ENCODE peak calls at places on chromosomes 5 and 9, in five cellular contexts. One of them, this sample, is unnamed.

GRCh38 chr9:99050292-99050911 is 54.5 kb upstream of the TGFBR1 start:
- DNase-seq in CD8-positive, alpha-beta T cell: no peak
- DNase-seq in heart left ventricle: no peak
- DNase-seq in mucosa of descending colon: no peak
- DNase-seq in pancreas: no peak
- DNase-seq in this sample: no peak

GRCh38 chr5:108003178-108003577 is 332.4 kb upstream of the EFNA5 start:
- DNase-seq in pancreas: no peak
- DNase-seq in heart left ventricle: no peak
- DNase-seq in CD8-positive, alpha-beta T cell: no peak
- DNase-seq in mucosa of descending colon: peak
- DNase-seq in this sample: no peak

GRCh38 chr9:110064721-110065252 is 143.2 kb downstream of the C9orf152 start:
- DNase-seq in pancreas: no peak
- DNase-seq in mucosa of descending colon: no peak
- DNase-seq in CD8-positive, alpha-beta T cell: no peak
- DNase-seq in heart left ventricle: no peak
- DNase-seq in this sample: peak

GRCh38 chr5:140107312-140108092 is 6.4 kb upstream of the PURA start:
- DNase-seq in pancreas: peak
- DNase-seq in CD8-positive, alpha-beta T cell: peak
- DNase-seq in heart left ventricle: peak
- DNase-seq in mucosa of descending colon: peak
- DNase-seq in this sample: peak

GRCh38 chr9:104780796-104781395 is 17.0 kb downstream of the NIPSNAP3B start:
- DNase-seq in CD8-positive, alpha-beta T cell: no peak
- DNase-seq in heart left ventricle: no peak
- DNase-seq in mucosa of descending colon: no peak
- DNase-seq in pancreas: no peak
- DNase-seq in this sample: no peak

GRCh38 chr5:143261748-143262392 is 141.6 kb downstream of the NR3C1 start:
- DNase-seq in pancreas: no peak
- DNase-seq in CD8-positive, alpha-beta T cell: no peak
- DNase-seq in mucosa of descending colon: no peak
- DNase-seq in heart left ventricle: no peak
- DNase-seq in this sample: no peak

GRCh38 chr9:77512876-77513275 is 135.2 kb downstream of the GNA14 start:
- DNase-seq in mucosa of descending colon: no peak
- DNase-seq in CD8-positive, alpha-beta T cell: no peak
- DNase-seq in pancreas: no peak
- DNase-seq in heart left ventricle: no peak
- DNase-seq in this sample: peak

GRCh38 chr9:116193636-116194035 is 40.0 kb downstream of the PAPPA start:
- DNase-seq in pancreas: no peak
- DNase-seq in CD8-positive, alpha-beta T cell: no peak
- DNase-seq in mucosa of descending colon: no peak
- DNase-seq in heart left ventricle: no peak
- DNase-seq in this sample: no peak

GRCh38 chr5:117379521-117379920 is 804.9 kb upstream of the SEMA6A start:
- DNase-seq in mucosa of descending colon: no peak
- DNase-seq in heart left ventricle: no peak
- DNase-seq in CD8-positive, alpha-beta T cell: no peak
- DNase-seq in pancreas: no peak
- DNase-seq in this sample: no peak

GRCh38 chr9:114539718-114540410 is 34.6 kb upstream of the WHRN start:
- DNase-seq in pancreas: no peak
- DNase-seq in mucosa of descending colon: peak
- DNase-seq in heart left ventricle: no peak
- DNase-seq in CD8-positive, alpha-beta T cell: no peak
- DNase-seq in this sample: no peak

GRCh38 chr9:114532561-114533237 is 27.4 kb upstream of the WHRN start:
- DNase-seq in heart left ventricle: no peak
- DNase-seq in pancreas: no peak
- DNase-seq in CD8-positive, alpha-beta T cell: no peak
- DNase-seq in mucosa of descending colon: no peak
- DNase-seq in this sample: no peak

DNA sequence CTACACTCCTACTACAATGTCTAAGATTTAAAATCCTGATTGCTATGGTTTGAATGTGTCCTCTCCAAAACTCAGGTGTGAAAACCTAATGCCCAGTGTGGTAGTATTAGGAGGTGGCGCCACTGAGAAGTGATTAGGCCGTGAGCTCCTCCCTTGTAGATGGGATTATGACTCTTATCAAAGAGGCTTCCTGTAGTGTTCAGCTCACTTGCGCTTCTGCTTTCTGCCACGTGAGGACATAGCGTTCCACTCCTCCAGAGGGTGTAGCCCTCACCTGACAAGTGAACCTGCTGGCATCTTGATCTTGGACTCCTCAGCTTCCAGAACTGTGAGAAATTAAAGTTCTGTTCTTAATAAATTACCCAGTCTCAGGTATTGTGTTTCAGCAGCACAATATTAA is 33.0 kb upstream of the WHRN start:
- DNase-seq in heart left ventricle: no peak
- DNase-seq in CD8-positive, alpha-beta T cell: peak
- DNase-seq in pancreas: no peak
- DNase-seq in mucosa of descending colon: peak
- DNase-seq in this sample: no peak
- TF ChIP-seq CTCF in heart left ventricle: no peak
- TF ChIP-seq CTCF in CD8-positive, alpha-beta T cell: no peak
- TF ChIP-seq CTCF in pancreas: no peak
- TF ChIP-seq CTCF in mucosa of descending colon: peak
- TF ChIP-seq CTCF in this sample: no peak

GRCh38 chr9:113521693-113522260 is 58.2 kb downstream of the RGS3 start:
- DNase-seq in pancreas: no peak
- DNase-seq in mucosa of descending colon: no peak
- DNase-seq in heart left ventricle: no peak
- DNase-seq in CD8-positive, alpha-beta T cell: no peak
- DNase-seq in this sample: no peak
- H3K4me3 ChIP-seq in pancreas: no peak
- H3K4me3 ChIP-seq in mucosa of descending colon: no peak
- H3K4me3 ChIP-seq in heart left ventricle: no peak
- H3K4me3 ChIP-seq in CD8-positive, alpha-beta T cell: no peak
- H3K4me3 ChIP-seq in this sample: peak

DNA sequence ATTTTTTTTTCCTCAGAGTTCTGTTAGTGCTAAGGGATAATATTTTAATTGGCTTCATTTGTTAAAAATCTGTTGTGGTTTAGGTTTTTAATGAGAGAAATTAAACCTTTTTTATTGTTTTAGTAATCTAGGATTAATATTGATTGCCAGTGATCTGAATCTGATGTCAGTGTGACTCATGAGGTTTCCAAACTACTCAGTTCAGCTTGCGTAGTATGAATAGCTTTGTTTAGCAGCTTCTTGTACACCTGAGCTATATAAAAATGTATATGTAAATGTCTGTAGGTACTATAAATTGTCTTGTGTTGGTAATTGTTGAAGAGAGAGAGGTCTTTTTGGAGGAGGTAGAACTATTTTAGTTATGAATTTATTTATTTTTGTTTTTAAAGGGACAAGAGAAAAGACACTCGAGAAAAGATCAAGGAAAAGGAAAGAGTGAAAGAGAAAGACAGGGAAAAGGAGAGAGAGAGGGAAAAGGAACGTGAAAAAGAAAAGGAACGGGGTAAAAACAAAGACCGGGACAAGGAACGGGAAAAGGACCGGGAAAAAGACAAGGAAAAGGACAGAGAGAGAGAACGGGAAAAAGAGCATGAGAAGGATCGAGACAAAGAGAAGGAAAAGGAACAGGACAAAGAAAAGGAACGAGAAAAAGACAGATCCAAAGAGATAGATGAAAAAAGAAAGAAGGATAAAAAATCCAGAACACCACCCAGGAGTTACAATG is 26.3 kb downstream of the SREK1 start:
- DNase-seq in heart left ventricle: no peak
- DNase-seq in mucosa of descending colon: no peak
- DNase-seq in pancreas: no peak
- DNase-seq in CD8-positive, alpha-beta T cell: no peak
- DNase-seq in this sample: no peak
- TF ChIP-seq CTCF in heart left ventricle: no peak
- TF ChIP-seq CTCF in mucosa of descending colon: no peak
- TF ChIP-seq CTCF in pancreas: no peak
- TF ChIP-seq CTCF in CD8-positive, alpha-beta T cell: no peak
- TF ChIP-seq CTCF in this sample: no peak

GRCh38 chr9:134364391-134365114 is 38.3 kb downstream of the RXRA start:
- DNase-seq in CD8-positive, alpha-beta T cell: no peak
- DNase-seq in mucosa of descending colon: no peak
- DNase-seq in heart left ventricle: no peak
- DNase-seq in pancreas: no peak
- DNase-seq in this sample: no peak
- H3K4me3 ChIP-seq in CD8-positive, alpha-beta T cell: no peak
- H3K4me3 ChIP-seq in mucosa of descending colon: no peak
- H3K4me3 ChIP-seq in heart left ventricle: no peak
- H3K4me3 ChIP-seq in pancreas: no peak
- H3K4me3 ChIP-seq in this sample: no peak

GRCh38 chr9:20697021-20697719 is 13.1 kb downstream of the FOCAD start:
- DNase-seq in mucosa of descending colon: no peak
- DNase-seq in pancreas: no peak
- DNase-seq in heart left ventricle: no peak
- DNase-seq in CD8-positive, alpha-beta T cell: no peak
- DNase-seq in this sample: no peak
- TF ChIP-seq CTCF in mucosa of descending colon: no peak
- TF ChIP-seq CTCF in pancreas: no peak
- TF ChIP-seq CTCF in heart left ventricle: no peak
- TF ChIP-seq CTCF in CD8-positive, alpha-beta T cell: no peak
- TF ChIP-seq CTCF in this sample: no peak

GRCh38 chr5:139075066-139076050 is 122.8 kb downstream of the SIL1 start:
- DNase-seq in heart left ventricle: no peak
- DNase-seq in mucosa of descending colon: no peak
- DNase-seq in CD8-positive, alpha-beta T cell: no peak
- DNase-seq in pancreas: no peak
- DNase-seq in this sample: no peak

GRCh38 chr5:139077899-139078298 is 120.3 kb downstream of the SIL1 start:
- DNase-seq in mucosa of descending colon: no peak
- DNase-seq in pancreas: no peak
- DNase-seq in heart left ventricle: no peak
- DNase-seq in CD8-positive, alpha-beta T cell: no peak
- DNase-seq in this sample: no peak

GRCh38 chr5:139079969-139080368 is 118.2 kb downstream of the SIL1 start:
- DNase-seq in mucosa of descending colon: no peak
- DNase-seq in CD8-positive, alpha-beta T cell: no peak
- DNase-seq in heart left ventricle: no peak
- DNase-seq in pancreas: no peak
- DNase-seq in this sample: no peak

GRCh38 chr5:139078345-139078744 is 119.8 kb downstream of the SIL1 start:
- DNase-seq in pancreas: no peak
- DNase-seq in mucosa of descending colon: no peak
- DNase-seq in CD8-positive, alpha-beta T cell: no peak
- DNase-seq in heart left ventricle: no peak
- DNase-seq in this sample: no peak

DNA sequence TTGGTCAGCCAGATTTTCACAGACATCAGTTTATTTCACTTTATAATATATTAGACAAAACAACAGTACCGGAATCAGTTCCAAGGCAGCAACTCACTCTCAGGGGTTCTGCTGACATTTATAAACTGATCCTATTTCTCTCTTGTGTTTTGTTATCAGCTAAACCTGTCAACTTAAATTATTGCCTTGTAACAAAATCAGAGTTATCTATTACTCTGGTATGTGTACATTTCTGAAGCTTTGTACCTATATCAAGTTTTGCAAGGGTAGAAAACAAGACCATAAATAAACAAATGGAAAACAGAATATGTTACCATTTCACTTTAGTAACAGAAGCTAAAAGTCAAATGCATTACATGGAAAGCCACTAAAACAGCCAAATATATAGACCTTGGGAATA is 122.1 kb downstream of the SIL1 start:
- DNase-seq in CD8-positive, alpha-beta T cell: no peak
- DNase-seq in mucosa of descending colon: no peak
- DNase-seq in heart left ventricle: no peak
- DNase-seq in pancreas: no peak
- DNase-seq in this sample: no peak
- H3K4me3 ChIP-seq in CD8-positive, alpha-beta T cell: no peak
- H3K4me3 ChIP-seq in mucosa of descending colon: no peak
- H3K4me3 ChIP-seq in heart left ventricle: no peak
- H3K4me3 ChIP-seq in pancreas: no peak
- H3K4me3 ChIP-seq in this sample: no peak

DNA sequence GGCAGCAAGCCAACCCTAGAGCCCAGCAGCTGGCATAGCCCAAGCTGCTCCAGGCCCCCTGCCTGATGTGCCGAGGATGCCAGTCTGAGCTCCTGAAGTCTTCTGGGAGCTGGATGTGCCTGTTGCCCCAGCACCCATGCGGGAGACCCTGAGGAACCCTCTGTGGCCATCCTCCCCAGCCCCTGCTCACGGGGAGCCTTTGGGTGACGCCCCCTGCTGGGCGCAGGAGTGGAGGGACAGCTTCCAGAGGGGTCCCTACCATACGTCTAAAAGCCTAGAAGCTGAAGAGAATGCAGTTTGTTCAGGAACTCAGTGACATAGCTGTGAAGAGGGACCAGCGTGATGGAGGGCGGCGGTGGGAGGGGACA is 33.1 kb upstream of the MVB12B start:
- DNase-seq in mucosa of descending colon: no peak
- DNase-seq in pancreas: no peak
- DNase-seq in heart left ventricle: no peak
- DNase-seq in CD8-positive, alpha-beta T cell: no peak
- DNase-seq in this sample: no peak
- TF ChIP-seq CTCF in mucosa of descending colon: no peak
- TF ChIP-seq CTCF in pancreas: no peak
- TF ChIP-seq CTCF in heart left ventricle: no peak
- TF ChIP-seq CTCF in CD8-positive, alpha-beta T cell: no peak
- TF ChIP-seq CTCF in this sample: no peak

GRCh38 chr5:130708744-130709143 is 456.3 kb downstream of the HINT1 start:
- DNase-seq in heart left ventricle: no peak
- DNase-seq in mucosa of descending colon: no peak
- DNase-seq in CD8-positive, alpha-beta T cell: no peak
- DNase-seq in pancreas: no peak
- DNase-seq in this sample: no peak

GRCh38 chr5:130710596-130710995 is 454.5 kb downstream of the HINT1 start:
- DNase-seq in pancreas: no peak
- DNase-seq in heart left ventricle: no peak
- DNase-seq in CD8-positive, alpha-beta T cell: no peak
- DNase-seq in mucosa of descending colon: peak
- DNase-seq in this sample: no peak

GRCh38 chr5:130712324-130712723 is 452.7 kb downstream of the HINT1 start:
- DNase-seq in heart left ventricle: no peak
- DNase-seq in mucosa of descending colon: no peak
- DNase-seq in CD8-positive, alpha-beta T cell: no peak
- DNase-seq in pancreas: no peak
- DNase-seq in this sample: no peak

GRCh38 chr5:130715541-130715940 is 449.5 kb downstream of the HINT1 start:
- DNase-seq in CD8-positive, alpha-beta T cell: no peak
- DNase-seq in mucosa of descending colon: no peak
- DNase-seq in pancreas: no peak
- DNase-seq in heart left ventricle: no peak
- DNase-seq in this sample: no peak

GRCh38 chr5:130714200-130714599 is 450.9 kb downstream of the HINT1 start:
- DNase-seq in mucosa of descending colon: no peak
- DNase-seq in pancreas: no peak
- DNase-seq in CD8-positive, alpha-beta T cell: no peak
- DNase-seq in heart left ventricle: no peak
- DNase-seq in this sample: no peak
- H3K4me3 ChIP-seq in mucosa of descending colon: no peak
- H3K4me3 ChIP-seq in pancreas: no peak
- H3K4me3 ChIP-seq in CD8-positive, alpha-beta T cell: no peak
- H3K4me3 ChIP-seq in heart left ventricle: no peak
- H3K4me3 ChIP-seq in this sample: no peak